ENCODE peak calls at places on chromosomes 5 and 9, in seven cellular contexts. G is aorta; D is left ventricle myocardium inferior; W is psoas muscle; O is GM23248; H is mammary epithelial cell; A is naive thymus-derived CD4-positive, alpha-beta T cell. X is an unnamed sample.

GRCh38 chr9:114224247-114224610 is 68.9 kb downstream of the COL27A1 start:
- DNase-seq in G (no peak), D (no peak), W (no peak), O (peak; percentile 83), H (peak; percentile 57), A (no peak), X (no peak)

GRCh38 chr5:170542691-170543275 is 39.0 kb downstream of the KCNIP1 start:
- DNase-seq in G (no peak), D (no peak), W (no peak), O (no peak), H (no peak), A (no peak), X (no peak)

GRCh38 chr5:153147891-153148623 is 342.4 kb upstream of the GRIA1 start:
- DNase-seq in G (peak; percentile 21), D (no peak), W (no peak), O (peak; percentile 64), H (peak; percentile 78), A (no peak), X (no peak)

GRCh38 chr5:10760033-10760975 is 730 bp downstream of the DAP start:
- DNase-seq in G (no peak), D (peak; percentile 33), W (no peak), O (peak; percentile 81), H (peak; percentile 42), A (peak; percentile 7), X (peak; percentile 66)

GRCh38 chr5:126430631-126431030 is 7.4 kb downstream of the GRAMD2B start:
- DNase-seq in G (no peak), D (no peak), W (no peak), O (no peak), H (no peak), A (no peak), X (no peak)

GRCh38 chr9:68851657-68852056 is 146.6 kb downstream of the PIP5K1B start:
- DNase-seq in G (no peak), D (no peak), W (no peak), O (peak; percentile 31), H (peak; percentile 14), A (no peak), X (no peak)

GRCh38 chr9:28444637-28445036 is 871.4 kb upstream of the C9orf72 start:
- DNase-seq in G (peak; percentile 24), D (no peak), W (no peak), O (no peak), H (no peak), A (no peak), X (no peak)

GRCh38 chr5:59555596-59555995 is 337.9 kb downstream of the PDE4D start:
- DNase-seq in G (no peak), D (no peak), W (no peak), O (no peak), H (no peak), A (no peak), X (no peak)

GRCh38 chr5:68026092-68026910 is 189.3 kb upstream of the PIK3R1 start:
- DNase-seq in G (no peak), D (no peak), W (no peak), O (no peak), H (no peak), A (no peak), X (no peak)

GRCh38 chr5:68405026-68405684 is 189.6 kb downstream of the PIK3R1 start:
- DNase-seq in G (no peak), D (no peak), W (no peak), O (peak; percentile 25), H (peak; percentile 53), A (no peak), X (no peak)

GRCh38 chr5:57327934-57328333 is 154.1 kb downstream of the GPBP1 start:
- DNase-seq in G (no peak), D (no peak), W (no peak), O (peak; percentile 17), H (peak; percentile 97), A (no peak), X (no peak)

GRCh38 chr5:72921103-72921502 is 34.7 kb upstream of the FCHO2 start:
- DNase-seq in G (no peak), D (no peak), W (no peak), O (no peak), H (no peak), A (no peak), X (no peak)

GRCh38 chr9:94623253-94623652 is 16.1 kb downstream of the FBP1 start:
- DNase-seq in G (no peak), D (no peak), W (peak; percentile 53), O (peak; percentile 17), H (no peak), A (no peak), X (peak; percentile 59)

GRCh38 chr9:37958154-37958553 is 54.2 kb upstream of the SLC25A51 start:
- DNase-seq in G (peak; percentile 17), D (no peak), W (no peak), O (no peak), H (no peak), A (no peak), X (no peak)

GRCh38 chr9:81521892-81522291 is 167.5 kb downstream of the TLE1 start:
- DNase-seq in G (no peak), D (no peak), W (no peak), O (no peak), H (peak; percentile 56), A (no peak), X (no peak)

GRCh38 chr5:135233477-135233876 is 165.6 kb downstream of the MACROH2A1 start:
- DNase-seq in G (no peak), D (no peak), W (peak; percentile 71), O (no peak), H (no peak), A (no peak), X (no peak)

GRCh38 chr9:131018621-131019020 is 9.6 kb downstream of the LAMC3 start:
- DNase-seq in G (no peak), D (no peak), W (peak; percentile 45), O (no peak), H (no peak), A (no peak), X (no peak)

GRCh38 chr5:28324174-28324573 is 1285.8 kb upstream of the CDH9 start:
- DNase-seq in G (no peak), D (no peak), W (no peak), O (no peak), H (no peak), A (no peak), X (no peak)

GRCh38 chr9:98099898-98100297 is 19.1 kb downstream of the TRIM14 start:
- DNase-seq in G (no peak), D (no peak), W (no peak), O (no peak), H (peak; percentile 30), A (peak; percentile 39), X (no peak)

GRCh38 chr9:93380410-93381060 is 71.0 kb upstream of the FAM120A start:
- DNase-seq in G (no peak), D (no peak), W (no peak), O (no peak), H (no peak), A (no peak), X (no peak)

GRCh38 chr5:66232701-66233100 is 88.6 kb downstream of the SREK1 start:
- DNase-seq in G (no peak), D (no peak), W (no peak), O (no peak), H (no peak), A (no peak), X (no peak)

GRCh38 chr5:140563554-140563953 is 844 bp downstream of the APBB3 start:
- DNase-seq in G (no peak), D (no peak), W (no peak), O (no peak), H (no peak), A (no peak), X (no peak)

GRCh38 chr5:32794086-32794485 is 83.0 kb downstream of the NPR3 start:
- DNase-seq in G (no peak), D (no peak), W (no peak), O (peak; percentile 50), H (no peak), A (no peak), X (peak; percentile 11)

GRCh38 chr5:122715095-122715494 is 59.8 kb upstream of the SNX2 start:
- DNase-seq in G (no peak), D (no peak), W (no peak), O (peak; percentile 62), H (peak; percentile 23), A (no peak), X (no peak)

GRCh38 chr5:124232517-124232916 is 513.9 kb downstream of the ZNF608 start:
- DNase-seq in G (no peak), D (no peak), W (no peak), O (no peak), H (no peak), A (no peak), X (no peak)

GRCh38 chr5:109451161-109451560 is 41.4 kb upstream of the PJA2 start:
- DNase-seq in G (no peak), D (no peak), W (no peak), O (no peak), H (no peak), A (no peak), X (no peak)

GRCh38 chr9:14320272-14321245 is 6.6 kb upstream of the NFIB start:
- DNase-seq in G (no peak), D (peak; percentile 47), W (no peak), O (peak; percentile 83), H (peak; percentile 94), A (no peak), X (peak; percentile 71)

GRCh38 chr5:83470920-83471404 is 582 bp upstream of the VCAN start:
- DNase-seq in G (peak; percentile 46), D (no peak), W (no peak), O (peak; percentile 35), H (no peak), A (no peak), X (no peak)

GRCh38 chr9:131423171-131423581 is 29.3 kb downstream of the PRRC2B start:
- DNase-seq in G (peak; percentile 68), D (peak; percentile 64), W (peak; percentile 72), O (peak; percentile 93), H (peak; percentile 97), A (no peak), X (no peak)

GRCh38 chr5:120255214-120255613 is 208.9 kb upstream of the PRR16 start:
- DNase-seq in G (no peak), D (no peak), W (no peak), O (peak; percentile 10), H (peak; percentile 24), A (no peak), X (no peak)

GRCh38 chr9:127580371-127580770 is 31.7 kb upstream of the STXBP1 start:
- DNase-seq in G (no peak), D (no peak), W (no peak), O (no peak), H (no peak), A (no peak), X (no peak)
- H3K4me1 ChIP-seq in G (no peaks in the 10 kb centered on the region), D (peaks cover 21% of the 10 kb centered on the region), W (peaks cover 4% of the 10 kb centered on the region), O (peaks cover 41% of the 10 kb centered on the region), H (peaks cover 29% of the 10 kb centered on the region), A (peaks cover 4% of the 10 kb centered on the region), X (peaks cover 57% of the 10 kb centered on the region)

GRCh38 chr9:77756449-77756848 is 108.3 kb upstream of the GNA14 start:
- DNase-seq in G (no peak), D (no peak), W (no peak), O (no peak), H (no peak), A (no peak), X (no peak)
- H3K4me1 ChIP-seq in G (no peaks in the 10 kb centered on the region), D (peaks cover 13% of the 10 kb centered on the region), W (no peaks in the 10 kb centered on the region), O (peaks cover 17% of the 10 kb centered on the region), H (no peaks in the 10 kb centered on the region), A (no peaks in the 10 kb centered on the region), X (peaks cover 12% of the 10 kb centered on the region)

GRCh38 chr5:14171621-14172020 is 28.5 kb downstream of the TRIO start:
- DNase-seq in G (no peak), D (no peak), W (no peak), O (peak; percentile 61), H (no peak), A (no peak), X (no peak)
- H3K4me1 ChIP-seq in G (peaks cover 16% of the 10 kb centered on the region), D (peaks cover 73% of the 10 kb centered on the region), W (peaks cover 64% of the 10 kb centered on the region), O (peaks cover 90% of the 10 kb centered on the region), H (peaks cover 55% of the 10 kb centered on the region), A (no peaks in the 10 kb centered on the region), X (peaks cover 74% of the 10 kb centered on the region)

GRCh38 chr9:99814359-99814758 is 7.3 kb upstream of the NR4A3 start:
- DNase-seq in G (no peak), D (no peak), W (no peak), O (no peak), H (no peak), A (no peak), X (no peak)
- H3K4me1 ChIP-seq in G (no peaks in the 10 kb centered on the region), D (peaks cover 29% of the 10 kb centered on the region), W (peaks cover 25% of the 10 kb centered on the region), O (peaks cover 13% of the 10 kb centered on the region), H (peaks cover 9% of the 10 kb centered on the region), A (peaks cover 9% of the 10 kb centered on the region), X (peaks cover 6% of the 10 kb centered on the region)